ENCODE peak calls at places on chromosomes 2 and 18, in ten cellular contexts. T is upper lobe of left lung, E is HCT116, F is stomach, Q is Panc1, M is suprapubic skin, B is endothelial cell of umbilical vein, N is K562, K is SK-N-SH, G is sigmoid colon. L is an unnamed sample.

GRCh38 chr2:234823877-234824376 is 127.9 kb upstream of the SH3BP4 start:
- DNase-seq in T (no peak), E (no peak), F (no peak), Q (peak; percentile 24), M (no peak), B (peak; percentile 98), N (no peak), K (no peak), G (peak; percentile 75), L (no peak)

GRCh38 chr2:186919272-186919671 is 70.3 kb upstream of the ZSWIM2 start:
- DNase-seq in T (no peak), E (peak; percentile 7), F (no peak), Q (no peak), M (no peak), B (peak; percentile 82), N (no peak), K (no peak), G (no peak), L (no peak)

GRCh38 chr2:41441958-41442357 is 605.9 kb upstream of the PKDCC start:
- DNase-seq in T (no peak), E (no peak), F (no peak), Q (no peak), M (no peak), B (no peak), N (no peak), K (no peak), G (no peak), L (no peak)

GRCh38 chr2:188978291-188979081 is 4.3 kb downstream of the COL3A1 start:
- DNase-seq in T (no peak), E (peak; percentile 31), F (no peak), Q (no peak), M (no peak), B (peak; percentile 86), N (no peak), K (no peak), G (no peak), L (no peak)

GRCh38 chr2:241567776-241568175 is 9.2 kb downstream of the BOK start:
- DNase-seq in T (no peak), E (no peak), F (no peak), Q (no peak), M (peak; percentile 42), B (no peak), N (no peak), K (no peak), G (peak; percentile 37), L (no peak)

GRCh38 chr18:76430636-76431035 is 64.4 kb downstream of the ZNF516 start:
- DNase-seq in T (no peak), E (no peak), F (no peak), Q (no peak), M (no peak), B (no peak), N (no peak), K (no peak), G (no peak), L (no peak)

GRCh38 chr2:46500801-46501200 is 21.4 kb downstream of the TMEM247 start:
- DNase-seq in T (no peak), E (no peak), F (no peak), Q (no peak), M (no peak), B (no peak), N (no peak), K (no peak), G (no peak), L (no peak)

GRCh38 chr2:8641516-8641915 is 40.3 kb upstream of the ID2 start:
- DNase-seq in T (no peak), E (no peak), F (no peak), Q (no peak), M (peak; percentile 38), B (no peak), N (no peak), K (no peak), G (no peak), L (no peak)

GRCh38 chr2:201523506-201523905 is 72.0 kb downstream of the STRADB start:
- DNase-seq in T (no peak), E (no peak), F (no peak), Q (no peak), M (no peak), B (no peak), N (no peak), K (no peak), G (no peak), L (no peak)

GRCh38 chr2:223230352-223230751 is 178.4 kb downstream of the KCNE4 start:
- DNase-seq in T (no peak), E (no peak), F (no peak), Q (no peak), M (no peak), B (no peak), N (no peak), K (no peak), G (no peak), L (no peak)

GRCh38 chr2:79511320-79511951 is 1.4 kb upstream of the CTNNA2 start:
- DNase-seq in T (no peak), E (no peak), F (peak; percentile 43), Q (no peak), M (no peak), B (peak; percentile 3), N (peak; percentile 35), K (no peak), G (no peak), L (no peak)

GRCh38 chr2:24919977-24920812 is at the start of gene ADCY3:
- DNase-seq in T (peak; percentile 92), E (no peak), F (peak; percentile 52), Q (no peak), M (peak; percentile 74), B (no peak), N (peak; percentile 89), K (peak; percentile 94), G (peak; percentile 76), L (no peak)

GRCh38 chr2:217204358-217204757 is 344.5 kb upstream of the TNP1 start:
- DNase-seq in T (no peak), E (no peak), F (no peak), Q (no peak), M (no peak), B (no peak), N (no peak), K (no peak), G (no peak), L (no peak)

GRCh38 chr2:96374211-96374951 is 38.8 kb downstream of the NCAPH start:
- DNase-seq in T (no peak), E (no peak), F (peak; percentile 83), Q (no peak), M (no peak), B (peak; percentile 79), N (no peak), K (peak; percentile 64), G (no peak), L (no peak)

GRCh38 chr18:12121175-12122095 is 27.8 kb downstream of the ANKRD62 start:
- DNase-seq in T (no peak), E (peak; percentile 7), F (no peak), Q (no peak), M (no peak), B (peak; percentile 23), N (peak; percentile 15), K (no peak), G (no peak), L (no peak)

GRCh38 chr18:65592419-65592818 is 158.4 kb upstream of the CDH7 start:
- DNase-seq in T (no peak), E (no peak), F (no peak), Q (no peak), M (no peak), B (no peak), N (no peak), K (no peak), G (no peak), L (no peak)

GRCh38 chr2:145199052-145199451 is 679.1 kb upstream of the ZEB2 start:
- DNase-seq in T (no peak), E (no peak), F (no peak), Q (no peak), M (no peak), B (no peak), N (no peak), K (no peak), G (no peak), L (no peak)

GRCh38 chr18:44737623-44738022 is 56.9 kb downstream of the SETBP1 start:
- DNase-seq in T (no peak), E (no peak), F (no peak), Q (no peak), M (no peak), B (no peak), N (no peak), K (no peak), G (peak; percentile 81), L (no peak)

DNA sequence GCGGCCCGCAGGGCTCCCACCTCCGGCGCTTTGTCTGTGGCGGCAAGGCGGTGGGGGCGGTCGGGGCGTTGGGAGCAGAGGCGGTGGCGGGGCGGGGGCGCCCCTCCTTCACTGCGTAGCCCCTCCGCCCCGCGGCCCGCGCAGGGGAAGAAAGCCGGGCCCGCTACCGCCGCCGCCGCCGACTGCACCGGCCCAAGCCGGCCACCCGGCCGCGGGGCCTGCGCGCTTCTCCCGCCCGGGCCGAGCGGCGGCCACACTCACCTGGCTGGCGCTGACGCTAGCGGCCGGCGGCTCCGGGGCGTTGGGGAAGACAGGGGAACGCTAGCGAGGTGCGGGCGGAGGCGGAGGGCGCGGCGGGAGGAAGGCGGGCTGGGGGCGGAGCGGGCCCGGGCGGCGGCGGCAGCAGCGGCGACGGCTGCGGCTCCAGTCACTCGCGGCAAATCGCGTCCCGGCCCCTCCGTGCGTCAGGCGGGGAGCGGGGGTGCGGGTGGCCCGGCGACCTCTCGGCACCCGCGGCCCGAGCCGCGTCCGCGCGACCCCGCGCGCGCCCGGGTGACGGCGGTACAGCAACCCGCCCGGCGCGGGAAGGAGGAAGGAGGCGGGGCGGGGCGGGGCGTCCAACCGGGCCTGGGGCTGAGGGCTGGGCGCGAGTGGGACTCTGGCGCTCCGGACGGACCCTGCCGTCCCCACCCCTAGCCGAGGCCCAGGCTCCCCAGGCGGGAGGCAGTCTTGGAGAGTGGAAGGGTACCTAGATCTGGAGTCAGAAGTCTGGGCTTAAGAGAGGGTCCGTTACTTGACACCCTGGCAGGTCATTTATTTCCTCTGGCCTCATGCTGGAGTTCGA is at the start of gene SESTD1:
- DNase-seq in T (peak; percentile 97), E (no peak), F (peak; percentile 67), Q (no peak), M (peak; percentile 88), B (peak; percentile 56), N (peak; percentile 68), K (peak; percentile 91), G (peak; percentile 85), L (peak; percentile 35)
- TF ChIP-seq POLR2AphosphoS5 in T (no peak), E (peak; percentile 28), F (peak; percentile 21), Q (no peak), M (no peak), B (peak; percentile 50), N (no peak), K (no peak), G (no peak), L (no peak)

GRCh38 chr18:24055878-24056277 is 41.3 kb downstream of the TTC39C start:
- DNase-seq in T (no peak), E (no peak), F (no peak), Q (no peak), M (no peak), B (no peak), N (no peak), K (peak; percentile 32), G (no peak), L (no peak)
- H3K27ac ChIP-seq in T (no peak overlapping the region), E (no peak overlapping the region), F (no peak overlapping the region), Q (no peak overlapping the region), M (no peak overlapping the region), B (no peak overlapping the region), N (no peak overlapping the region), K (no peak overlapping the region), G (no peak overlapping the region), L (no peak overlapping the region)

GRCh38 chr2:137976274-137976673 is 12.0 kb downstream of the HNMT start:
- DNase-seq in T (no peak), E (no peak), F (no peak), Q (no peak), M (no peak), B (no peak), N (no peak), K (no peak), G (no peak), L (no peak)
- TF ChIP-seq POLR2AphosphoS5 in T (no peak), E (no peak), F (no peak), Q (no peak), M (no peak), B (no peak), N (no peak), K (no peak), G (no peak), L (no peak)

GRCh38 chr2:70553584-70554337 is at the start of gene TGFA:
- DNase-seq in T (peak; percentile 96), E (peak; percentile 89), F (peak; percentile 86), Q (no peak), M (peak; percentile 79), B (peak; percentile 38), N (peak; percentile 61), K (peak; percentile 88), G (peak; percentile 71), L (peak; percentile 79)
- H3K27ac ChIP-seq in T (peak within 1 kb of the TSS; percentile 82), E (peak within 1 kb of the TSS; percentile 94), F (peak within 1 kb of the TSS; percentile 86), Q (no peak within 1 kb of the TSS), M (peak within 1 kb of the TSS; percentile 75), B (no peak within 1 kb of the TSS), N (no peak within 1 kb of the TSS), K (no peak within 1 kb of the TSS), G (peak within 1 kb of the TSS; percentile 60), L (peak within 1 kb of the TSS; percentile 45)